ENCODE peak calls at places on chromosomes 2 and 18, in seven cellular contexts. One of them, this sample, is unnamed.

GRCh38 chr18:78405763-78406162 is 573.9 kb upstream of the SALL3 start:
- DNase-seq in nephron progenitor cell: no peak
- DNase-seq in OCI-LY7: no peak
- DNase-seq in BJ: no peak
- DNase-seq in heart right ventricle: no peak
- DNase-seq in astrocyte: no peak
- DNase-seq in MCF 10A: no peak
- DNase-seq in this sample: no peak

GRCh38 chr2:64291181-64291580 is 147.0 kb upstream of the PELI1 start:
- DNase-seq in nephron progenitor cell: no peak
- DNase-seq in OCI-LY7: no peak
- DNase-seq in BJ: no peak
- DNase-seq in heart right ventricle: no peak
- DNase-seq in astrocyte: peak; percentile 66
- DNase-seq in MCF 10A: peak; percentile 89
- DNase-seq in this sample: no peak

GRCh38 chr2:73759287-73759764 is 20.6 kb downstream of the DUSP11 start:
- DNase-seq in nephron progenitor cell: no peak
- DNase-seq in OCI-LY7: no peak
- DNase-seq in BJ: no peak
- DNase-seq in heart right ventricle: no peak
- DNase-seq in astrocyte: peak; percentile 51
- DNase-seq in MCF 10A: no peak
- DNase-seq in this sample: no peak

GRCh38 chr2:71530246-71530986 is 77.1 kb downstream of the DYSF start:
- DNase-seq in nephron progenitor cell: peak; percentile 53
- DNase-seq in OCI-LY7: peak; percentile 51
- DNase-seq in BJ: no peak
- DNase-seq in heart right ventricle: no peak
- DNase-seq in astrocyte: peak; percentile 20
- DNase-seq in MCF 10A: peak; percentile 58
- DNase-seq in this sample: peak; percentile 34

GRCh38 chr2:108396845-108397244 is 19.1 kb downstream of the SULT1C4 start:
- DNase-seq in nephron progenitor cell: no peak
- DNase-seq in OCI-LY7: peak; percentile 33
- DNase-seq in BJ: no peak
- DNase-seq in heart right ventricle: no peak
- DNase-seq in astrocyte: no peak
- DNase-seq in MCF 10A: peak; percentile 76
- DNase-seq in this sample: peak; percentile 47

GRCh38 chr18:39571511-39571910 is 2005.9 kb upstream of the CELF4 start:
- DNase-seq in nephron progenitor cell: no peak
- DNase-seq in OCI-LY7: no peak
- DNase-seq in BJ: no peak
- DNase-seq in heart right ventricle: no peak
- DNase-seq in astrocyte: no peak
- DNase-seq in MCF 10A: peak; percentile 30
- DNase-seq in this sample: no peak

GRCh38 chr2:71548589-71549485 is 95.5 kb downstream of the DYSF start:
- DNase-seq in nephron progenitor cell: peak; percentile 78
- DNase-seq in OCI-LY7: peak; percentile 53
- DNase-seq in BJ: no peak
- DNase-seq in heart right ventricle: peak; percentile 70
- DNase-seq in astrocyte: no peak
- DNase-seq in MCF 10A: peak; percentile 47
- DNase-seq in this sample: peak; percentile 84

GRCh38 chr2:8563814-8564474 is 117.9 kb upstream of the ID2 start:
- DNase-seq in nephron progenitor cell: no peak
- DNase-seq in OCI-LY7: no peak
- DNase-seq in BJ: no peak
- DNase-seq in heart right ventricle: no peak
- DNase-seq in astrocyte: no peak
- DNase-seq in MCF 10A: no peak
- DNase-seq in this sample: no peak

GRCh38 chr2:17752892-17753802 is 463 bp downstream of the SMC6 start:
- DNase-seq in nephron progenitor cell: peak; percentile 71
- DNase-seq in OCI-LY7: peak; percentile 85
- DNase-seq in BJ: no peak
- DNase-seq in heart right ventricle: no peak
- DNase-seq in astrocyte: peak; percentile 37
- DNase-seq in MCF 10A: peak; percentile 38
- DNase-seq in this sample: peak; percentile 48

GRCh38 chr2:38207168-38207567 is 131.2 kb upstream of the CYP1B1 start:
- DNase-seq in nephron progenitor cell: no peak
- DNase-seq in OCI-LY7: no peak
- DNase-seq in BJ: no peak
- DNase-seq in heart right ventricle: no peak
- DNase-seq in astrocyte: peak; percentile 69
- DNase-seq in MCF 10A: no peak
- DNase-seq in this sample: no peak

GRCh38 chr2:85951351-85952067 is 62.7 kb upstream of the ST3GAL5 start:
- DNase-seq in nephron progenitor cell: no peak
- DNase-seq in OCI-LY7: no peak
- DNase-seq in BJ: no peak
- DNase-seq in heart right ventricle: no peak
- DNase-seq in astrocyte: no peak
- DNase-seq in MCF 10A: no peak
- DNase-seq in this sample: no peak

GRCh38 chr18:80228051-80228848 is 19.1 kb downstream of the PARD6G start:
- DNase-seq in nephron progenitor cell: no peak
- DNase-seq in OCI-LY7: no peak
- DNase-seq in BJ: no peak
- DNase-seq in heart right ventricle: no peak
- DNase-seq in astrocyte: no peak
- DNase-seq in MCF 10A: no peak
- DNase-seq in this sample: no peak

GRCh38 chr2:191679818-191680600 is 2.1 kb downstream of the NABP1 start:
- DNase-seq in nephron progenitor cell: no peak
- DNase-seq in OCI-LY7: peak; percentile 70
- DNase-seq in BJ: peak; percentile 33
- DNase-seq in heart right ventricle: no peak
- DNase-seq in astrocyte: peak; percentile 90
- DNase-seq in MCF 10A: peak; percentile 87
- DNase-seq in this sample: no peak

GRCh38 chr2:209276000-209276399 is 147.8 kb upstream of the MAP2 start:
- DNase-seq in nephron progenitor cell: no peak
- DNase-seq in OCI-LY7: no peak
- DNase-seq in BJ: no peak
- DNase-seq in heart right ventricle: no peak
- DNase-seq in astrocyte: no peak
- DNase-seq in MCF 10A: no peak
- DNase-seq in this sample: no peak

GRCh38 chr18:70491734-70492348 is 203.0 kb downstream of the SOCS6 start:
- DNase-seq in nephron progenitor cell: peak; percentile 73
- DNase-seq in OCI-LY7: peak; percentile 24
- DNase-seq in BJ: no peak
- DNase-seq in heart right ventricle: no peak
- DNase-seq in astrocyte: peak; percentile 6
- DNase-seq in MCF 10A: peak; percentile 79
- DNase-seq in this sample: peak; percentile 73

GRCh38 chr2:20106746-20107145 is 55.3 kb upstream of the LAPTM4A start:
- DNase-seq in nephron progenitor cell: peak; percentile 76
- DNase-seq in OCI-LY7: no peak
- DNase-seq in BJ: no peak
- DNase-seq in heart right ventricle: peak; percentile 59
- DNase-seq in astrocyte: no peak
- DNase-seq in MCF 10A: peak; percentile 45
- DNase-seq in this sample: peak; percentile 65

DNA sequence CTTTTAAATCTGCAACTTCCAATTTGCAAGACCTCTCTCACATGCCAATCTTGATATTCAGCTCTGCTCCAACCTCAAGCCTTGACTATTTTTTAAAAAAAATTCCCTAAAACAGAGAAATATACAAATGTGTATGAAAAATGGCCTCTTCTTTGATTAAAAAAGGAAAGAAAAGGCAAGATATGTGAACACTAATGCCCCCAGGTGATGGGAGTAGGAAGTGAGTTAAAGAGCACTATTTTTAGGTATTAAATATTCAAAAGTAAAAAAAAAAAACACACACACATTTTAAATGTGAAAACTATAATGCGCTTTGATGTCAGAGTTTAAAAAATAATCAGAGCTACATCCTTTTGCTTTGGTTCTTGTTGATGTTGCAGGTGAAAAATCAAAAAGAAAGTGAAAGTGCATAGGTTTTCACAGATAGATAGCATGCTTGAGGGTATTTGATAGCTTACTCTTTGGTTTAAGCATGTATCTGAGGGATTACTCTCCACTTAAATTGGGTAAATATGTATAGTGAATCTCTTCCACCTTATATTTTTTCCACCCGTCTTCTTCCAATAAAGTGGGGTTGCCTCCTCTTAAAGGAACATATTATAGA is 406.0 kb upstream of the POU3F3 start:
- DNase-seq in nephron progenitor cell: no peak
- DNase-seq in OCI-LY7: peak; percentile 9
- DNase-seq in BJ: no peak
- DNase-seq in heart right ventricle: no peak
- DNase-seq in astrocyte: no peak
- DNase-seq in MCF 10A: peak; percentile 20
- DNase-seq in this sample: no peak
- TF ChIP-seq CTCF in nephron progenitor cell: peak; percentile 14
- TF ChIP-seq CTCF in OCI-LY7: peak; percentile 61
- TF ChIP-seq CTCF in BJ: no peak
- TF ChIP-seq CTCF in heart right ventricle: no peak
- TF ChIP-seq CTCF in astrocyte: peak; percentile 31
- TF ChIP-seq CTCF in MCF 10A: peak; percentile 10
- TF ChIP-seq CTCF in this sample: no peak

GRCh38 chr2:25606892-25607291 is 66.5 kb downstream of the DTNB start:
- DNase-seq in nephron progenitor cell: no peak
- DNase-seq in OCI-LY7: peak; percentile 47
- DNase-seq in BJ: no peak
- DNase-seq in heart right ventricle: no peak
- DNase-seq in astrocyte: peak; percentile 13
- DNase-seq in MCF 10A: peak; percentile 57
- DNase-seq in this sample: peak; percentile 15
- TF ChIP-seq CTCF in nephron progenitor cell: peak; percentile 31
- TF ChIP-seq CTCF in OCI-LY7: peak; percentile 93
- TF ChIP-seq CTCF in BJ: peak; percentile 49
- TF ChIP-seq CTCF in heart right ventricle: peak; percentile 40
- TF ChIP-seq CTCF in astrocyte: peak; percentile 50
- TF ChIP-seq CTCF in MCF 10A: peak; percentile 71
- TF ChIP-seq CTCF in this sample: peak; percentile 86

GRCh38 chr2:199911052-199911876 is at the start of gene C2orf69:
- DNase-seq in nephron progenitor cell: peak; percentile 98
- DNase-seq in OCI-LY7: peak; percentile 96
- DNase-seq in BJ: peak; percentile 85
- DNase-seq in heart right ventricle: peak; percentile 95
- DNase-seq in astrocyte: peak; percentile 91
- DNase-seq in MCF 10A: peak; percentile 98
- DNase-seq in this sample: peak; percentile 94
- TF ChIP-seq CTCF in nephron progenitor cell: no peak
- TF ChIP-seq CTCF in OCI-LY7: no peak
- TF ChIP-seq CTCF in BJ: peak; percentile 11
- TF ChIP-seq CTCF in heart right ventricle: no peak
- TF ChIP-seq CTCF in astrocyte: no peak
- TF ChIP-seq CTCF in MCF 10A: no peak
- TF ChIP-seq CTCF in this sample: no peak

DNA sequence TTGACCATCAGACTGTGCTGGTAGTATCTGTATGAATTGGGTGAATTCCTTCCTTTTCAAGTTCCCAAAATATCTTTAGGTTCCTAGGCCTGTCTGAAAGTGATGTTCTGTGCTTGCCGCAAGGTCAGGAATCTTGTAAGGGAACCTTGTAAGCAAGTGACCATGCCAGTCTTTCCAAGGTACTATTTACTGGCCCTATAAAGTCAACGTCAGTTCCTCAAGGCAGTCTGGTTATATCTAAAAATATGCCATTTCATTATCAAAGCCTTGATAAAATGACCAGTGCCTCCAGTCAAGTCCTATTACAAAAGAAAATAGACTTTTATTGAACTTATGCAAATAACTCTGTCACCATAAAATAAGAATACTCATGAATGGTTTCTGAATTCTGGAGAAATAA is 88.4 kb upstream of the TPO start:
- DNase-seq in nephron progenitor cell: no peak
- DNase-seq in OCI-LY7: no peak
- DNase-seq in BJ: no peak
- DNase-seq in heart right ventricle: no peak
- DNase-seq in astrocyte: no peak
- DNase-seq in MCF 10A: no peak
- DNase-seq in this sample: no peak
- TF ChIP-seq CTCF in nephron progenitor cell: no peak
- TF ChIP-seq CTCF in OCI-LY7: no peak
- TF ChIP-seq CTCF in BJ: no peak
- TF ChIP-seq CTCF in heart right ventricle: no peak
- TF ChIP-seq CTCF in astrocyte: no peak
- TF ChIP-seq CTCF in MCF 10A: no peak
- TF ChIP-seq CTCF in this sample: no peak

GRCh38 chr18:51128533-51128932 is 68.9 kb downstream of the MEX3C start:
- DNase-seq in nephron progenitor cell: no peak
- DNase-seq in OCI-LY7: no peak
- DNase-seq in BJ: no peak
- DNase-seq in heart right ventricle: no peak
- DNase-seq in astrocyte: no peak
- DNase-seq in MCF 10A: no peak
- DNase-seq in this sample: no peak
- TF ChIP-seq CTCF in nephron progenitor cell: no peak
- TF ChIP-seq CTCF in OCI-LY7: no peak
- TF ChIP-seq CTCF in BJ: no peak
- TF ChIP-seq CTCF in heart right ventricle: no peak
- TF ChIP-seq CTCF in astrocyte: no peak
- TF ChIP-seq CTCF in MCF 10A: no peak
- TF ChIP-seq CTCF in this sample: no peak

GRCh38 chr2:188984126-188984525 is 10.0 kb downstream of the COL3A1 start:
- DNase-seq in nephron progenitor cell: no peak
- DNase-seq in OCI-LY7: no peak
- DNase-seq in BJ: peak; percentile 55
- DNase-seq in heart right ventricle: no peak
- DNase-seq in astrocyte: peak; percentile 58
- DNase-seq in MCF 10A: peak; percentile 48
- DNase-seq in this sample: no peak
- TF ChIP-seq CTCF in nephron progenitor cell: no peak
- TF ChIP-seq CTCF in OCI-LY7: no peak
- TF ChIP-seq CTCF in BJ: peak; percentile 46
- TF ChIP-seq CTCF in heart right ventricle: no peak
- TF ChIP-seq CTCF in astrocyte: peak; percentile 31
- TF ChIP-seq CTCF in MCF 10A: peak; percentile 45
- TF ChIP-seq CTCF in this sample: no peak